ENCODE peak calls at places on chromosomes 13 and 19, in six cellular contexts. One of them, this sample, is unnamed.

GRCh38 chr13:102688306-102688973 is 6.4 kb downstream of the METTL21C start:
- DNase-seq in upper lobe of right lung: no peak
- DNase-seq in PC-3: no peak
- DNase-seq in GM23338: peak
- DNase-seq in heart left ventricle: no peak
- DNase-seq in AG04449: no peak
- DNase-seq in this sample: no peak

GRCh38 chr19:1624458-1624857 is 19.2 kb upstream of the UQCR11 start:
- DNase-seq in GM23338: peak
- DNase-seq in PC-3: peak
- DNase-seq in AG04449: no peak
- DNase-seq in upper lobe of right lung: no peak
- DNase-seq in heart left ventricle: peak
- DNase-seq in this sample: peak

GRCh38 chr19:49196527-49197240 is 39.1 kb downstream of the TRPM4 start:
- DNase-seq in upper lobe of right lung: no peak
- DNase-seq in heart left ventricle: peak
- DNase-seq in PC-3: no peak
- DNase-seq in GM23338: peak
- DNase-seq in AG04449: no peak
- DNase-seq in this sample: no peak

GRCh38 chr19:45469835-45470146 is 2.0 kb downstream of the FOSB start:
- DNase-seq in PC-3: no peak
- DNase-seq in GM23338: peak
- DNase-seq in heart left ventricle: no peak
- DNase-seq in upper lobe of right lung: no peak
- DNase-seq in AG04449: no peak
- DNase-seq in this sample: no peak

GRCh38 chr13:48923376-48923775 is 52.3 kb upstream of the FNDC3A start:
- DNase-seq in PC-3: no peak
- DNase-seq in GM23338: no peak
- DNase-seq in heart left ventricle: peak
- DNase-seq in upper lobe of right lung: no peak
- DNase-seq in AG04449: no peak
- DNase-seq in this sample: no peak

GRCh38 chr19:17441241-17442135 is 7.0 kb downstream of the TMEM221 start:
- DNase-seq in heart left ventricle: no peak
- DNase-seq in PC-3: peak
- DNase-seq in upper lobe of right lung: no peak
- DNase-seq in AG04449: no peak
- DNase-seq in GM23338: peak
- DNase-seq in this sample: peak

GRCh38 chr13:87042946-87043345 is 628.2 kb upstream of the SLITRK5 start:
- DNase-seq in AG04449: no peak
- DNase-seq in heart left ventricle: no peak
- DNase-seq in PC-3: peak
- DNase-seq in upper lobe of right lung: no peak
- DNase-seq in GM23338: no peak
- DNase-seq in this sample: peak

GRCh38 chr19:18895038-18895827 is 725 bp downstream of the CERS1 start:
- DNase-seq in upper lobe of right lung: no peak
- DNase-seq in AG04449: no peak
- DNase-seq in heart left ventricle: no peak
- DNase-seq in GM23338: peak
- DNase-seq in PC-3: peak
- DNase-seq in this sample: peak

GRCh38 chr13:114077938-114078335 is 54.5 kb downstream of the RASA3 start:
- DNase-seq in PC-3: no peak
- DNase-seq in upper lobe of right lung: peak
- DNase-seq in AG04449: no peak
- DNase-seq in heart left ventricle: peak
- DNase-seq in GM23338: peak
- DNase-seq in this sample: no peak

GRCh38 chr19:10679743-10680142 is 21.5 kb upstream of the QTRT1 start:
- DNase-seq in PC-3: no peak
- DNase-seq in upper lobe of right lung: no peak
- DNase-seq in heart left ventricle: no peak
- DNase-seq in GM23338: no peak
- DNase-seq in AG04449: no peak
- DNase-seq in this sample: no peak

GRCh38 chr13:50650936-50651638 is 192.4 kb downstream of the DLEU7 start:
- DNase-seq in PC-3: no peak
- DNase-seq in heart left ventricle: no peak
- DNase-seq in upper lobe of right lung: no peak
- DNase-seq in GM23338: no peak
- DNase-seq in AG04449: no peak
- DNase-seq in this sample: peak

GRCh38 chr13:95862401-95862800 is 185.5 kb downstream of the DNAJC3 start:
- DNase-seq in upper lobe of right lung: no peak
- DNase-seq in heart left ventricle: no peak
- DNase-seq in PC-3: no peak
- DNase-seq in AG04449: no peak
- DNase-seq in GM23338: no peak
- DNase-seq in this sample: no peak

GRCh38 chr19:2446390-2446789 is 10.4 kb downstream of the LMNB2 start:
- DNase-seq in GM23338: no peak
- DNase-seq in PC-3: no peak
- DNase-seq in AG04449: no peak
- DNase-seq in upper lobe of right lung: no peak
- DNase-seq in heart left ventricle: no peak
- DNase-seq in this sample: no peak

GRCh38 chr13:77697208-77698103 is at the start of gene SLAIN1:
- DNase-seq in upper lobe of right lung: peak
- DNase-seq in heart left ventricle: peak
- DNase-seq in PC-3: peak
- DNase-seq in GM23338: peak
- DNase-seq in AG04449: no peak
- DNase-seq in this sample: peak

GRCh38 chr13:98972059-98972458 is 5.8 kb downstream of the DOCK9 start:
- DNase-seq in GM23338: no peak
- DNase-seq in PC-3: no peak
- DNase-seq in upper lobe of right lung: no peak
- DNase-seq in AG04449: no peak
- DNase-seq in heart left ventricle: no peak
- DNase-seq in this sample: no peak

GRCh38 chr13:78618411-78618810 is 15.1 kb upstream of the POU4F1 start:
- DNase-seq in AG04449: no peak
- DNase-seq in upper lobe of right lung: no peak
- DNase-seq in GM23338: no peak
- DNase-seq in PC-3: no peak
- DNase-seq in heart left ventricle: no peak
- DNase-seq in this sample: no peak

GRCh38 chr13:92827503-92827902 is 399.1 kb upstream of the GPC6 start:
- DNase-seq in GM23338: no peak
- DNase-seq in upper lobe of right lung: no peak
- DNase-seq in heart left ventricle: no peak
- DNase-seq in PC-3: no peak
- DNase-seq in AG04449: no peak
- DNase-seq in this sample: peak

GRCh38 chr19:55676384-55676783 is 1.4 kb downstream of the EPN1 start:
- DNase-seq in PC-3: peak
- DNase-seq in AG04449: no peak
- DNase-seq in GM23338: no peak
- DNase-seq in heart left ventricle: peak
- DNase-seq in upper lobe of right lung: no peak
- DNase-seq in this sample: peak

GRCh38 chr19:710767-711166 is 2.0 kb downstream of the PALM start:
- DNase-seq in upper lobe of right lung: no peak
- DNase-seq in GM23338: no peak
- DNase-seq in heart left ventricle: no peak
- DNase-seq in PC-3: no peak
- DNase-seq in AG04449: no peak
- DNase-seq in this sample: no peak

GRCh38 chr13:68369739-68370138 is 1139.6 kb upstream of the PCDH9 start:
- DNase-seq in upper lobe of right lung: no peak
- DNase-seq in PC-3: peak
- DNase-seq in heart left ventricle: no peak
- DNase-seq in GM23338: peak
- DNase-seq in AG04449: no peak
- DNase-seq in this sample: peak

GRCh38 chr13:51249767-51250741 is 27.9 kb downstream of the FAM124A start:
- DNase-seq in AG04449: no peak
- DNase-seq in PC-3: no peak
- DNase-seq in upper lobe of right lung: no peak
- DNase-seq in GM23338: peak
- DNase-seq in heart left ventricle: no peak
- DNase-seq in this sample: no peak

GRCh38 chr13:28349371-28349770 is 145.6 kb downstream of the FLT1 start:
- DNase-seq in heart left ventricle: no peak
- DNase-seq in GM23338: no peak
- DNase-seq in AG04449: no peak
- DNase-seq in upper lobe of right lung: no peak
- DNase-seq in PC-3: no peak
- DNase-seq in this sample: no peak

GRCh38 chr19:33298146-33298911 is 4.0 kb downstream of the CEBPA start:
- DNase-seq in GM23338: peak
- DNase-seq in upper lobe of right lung: peak
- DNase-seq in AG04449: no peak
- DNase-seq in PC-3: no peak
- DNase-seq in heart left ventricle: no peak
- DNase-seq in this sample: peak

GRCh38 chr13:80979035-80979641 is 638.2 kb upstream of the SPRY2 start:
- DNase-seq in upper lobe of right lung: no peak
- DNase-seq in AG04449: peak
- DNase-seq in heart left ventricle: peak
- DNase-seq in GM23338: peak
- DNase-seq in PC-3: peak
- DNase-seq in this sample: peak

GRCh38 chr13:52001120-52001731 is 10.0 kb downstream of the ATP7B start:
- DNase-seq in PC-3: peak
- DNase-seq in upper lobe of right lung: no peak
- DNase-seq in heart left ventricle: no peak
- DNase-seq in GM23338: peak
- DNase-seq in AG04449: no peak
- DNase-seq in this sample: peak

GRCh38 chr19:35609881-35610353 is 2.6 kb upstream of the HAUS5 start:
- DNase-seq in PC-3: no peak
- DNase-seq in AG04449: no peak
- DNase-seq in heart left ventricle: no peak
- DNase-seq in GM23338: no peak
- DNase-seq in upper lobe of right lung: no peak
- DNase-seq in this sample: no peak

GRCh38 chr13:39051157-39051556 is 12.9 kb downstream of the NHLRC3 start:
- DNase-seq in GM23338: peak
- DNase-seq in heart left ventricle: no peak
- DNase-seq in PC-3: peak
- DNase-seq in upper lobe of right lung: no peak
- DNase-seq in AG04449: peak
- DNase-seq in this sample: peak

GRCh38 chr13:59478908-59479307 is 684.8 kb downstream of the DIAPH3 start:
- DNase-seq in heart left ventricle: no peak
- DNase-seq in PC-3: no peak
- DNase-seq in upper lobe of right lung: no peak
- DNase-seq in GM23338: peak
- DNase-seq in AG04449: no peak
- DNase-seq in this sample: no peak

GRCh38 chr13:107254392-107254791 is 686.5 kb upstream of the ARGLU1 start:
- DNase-seq in upper lobe of right lung: no peak
- DNase-seq in AG04449: no peak
- DNase-seq in heart left ventricle: no peak
- DNase-seq in PC-3: peak
- DNase-seq in GM23338: no peak
- DNase-seq in this sample: no peak

GRCh38 chr19:4597278-4597974 is 37.9 kb upstream of the SEMA6B start:
- DNase-seq in PC-3: no peak
- DNase-seq in AG04449: no peak
- DNase-seq in heart left ventricle: no peak
- DNase-seq in GM23338: no peak
- DNase-seq in upper lobe of right lung: no peak
- DNase-seq in this sample: no peak

DNA sequence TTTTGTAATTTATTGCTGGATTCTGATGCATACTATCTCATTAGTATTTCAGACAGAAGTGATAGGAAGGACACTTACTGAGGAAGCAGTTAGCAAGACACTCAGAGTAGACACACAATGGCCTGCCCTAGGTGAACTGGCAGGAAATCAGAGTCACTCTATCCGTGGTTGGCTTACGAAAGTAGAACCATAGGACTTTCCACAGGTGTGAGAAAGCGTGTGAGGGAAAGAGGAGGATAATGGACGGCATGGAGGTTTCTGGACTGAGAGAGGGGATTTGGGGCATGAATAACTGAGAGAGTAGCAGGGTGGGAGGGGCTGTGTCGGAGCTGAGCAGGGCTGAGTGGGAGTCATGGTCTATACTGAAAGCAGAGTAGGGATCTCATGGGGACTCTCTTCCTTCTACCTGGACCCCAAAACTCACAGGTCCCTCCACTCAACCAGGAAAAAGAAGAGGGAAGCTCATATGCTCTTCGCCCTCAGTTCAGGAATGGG is 18.7 kb upstream of the EID2 start:
- DNase-seq in GM23338: no peak
- DNase-seq in upper lobe of right lung: no peak
- DNase-seq in heart left ventricle: no peak
- DNase-seq in AG04449: no peak
- DNase-seq in PC-3: no peak
- DNase-seq in this sample: no peak
- H3K4me3 ChIP-seq in GM23338: no peak
- H3K4me3 ChIP-seq in upper lobe of right lung: no peak
- H3K4me3 ChIP-seq in heart left ventricle: no peak
- H3K4me3 ChIP-seq in AG04449: no peak
- H3K4me3 ChIP-seq in PC-3: peak
- H3K4me3 ChIP-seq in this sample: no peak

GRCh38 chr13:36069881-36070366 is 61.3 kb downstream of the DCLK1 start:
- DNase-seq in AG04449: no peak
- DNase-seq in heart left ventricle: no peak
- DNase-seq in GM23338: no peak
- DNase-seq in PC-3: no peak
- DNase-seq in upper lobe of right lung: no peak
- DNase-seq in this sample: no peak
- TF ChIP-seq CTCF in AG04449: no peak
- TF ChIP-seq CTCF in heart left ventricle: no peak
- TF ChIP-seq CTCF in GM23338: no peak
- TF ChIP-seq CTCF in PC-3: no peak
- TF ChIP-seq CTCF in upper lobe of right lung: no peak
- TF ChIP-seq CTCF in this sample: no peak

DNA sequence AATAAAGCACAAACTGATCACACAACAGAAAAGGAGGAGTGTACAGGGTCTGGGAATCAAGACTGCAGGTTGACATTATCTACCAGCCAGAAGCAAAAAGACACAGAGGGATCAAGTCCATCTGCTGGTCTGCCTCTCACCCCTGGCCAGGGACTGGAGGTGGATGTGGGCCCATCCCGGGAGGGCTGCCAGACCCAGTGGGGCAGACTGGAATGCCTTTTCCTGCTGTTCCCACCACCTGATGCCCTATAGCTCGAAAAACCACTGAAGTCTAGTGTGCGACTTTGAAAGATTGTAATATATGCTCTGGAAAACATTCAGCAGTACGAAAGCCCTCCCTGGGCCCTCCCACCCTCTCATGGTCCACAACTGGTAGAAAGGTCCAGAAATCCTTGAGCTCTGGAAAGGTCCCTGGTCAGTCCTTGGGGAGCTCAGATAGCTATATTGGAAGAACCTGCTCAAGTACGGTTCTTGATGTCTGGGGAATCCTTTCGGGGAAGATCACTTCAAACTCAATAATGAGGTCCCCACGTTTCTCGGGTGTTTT is 2.6 kb downstream of the DNAJB1 start:
- DNase-seq in AG04449: no peak
- DNase-seq in GM23338: no peak
- DNase-seq in upper lobe of right lung: no peak
- DNase-seq in heart left ventricle: no peak
- DNase-seq in PC-3: no peak
- DNase-seq in this sample: no peak
- H3K4me3 ChIP-seq in AG04449: no peak
- H3K4me3 ChIP-seq in GM23338: peak
- H3K4me3 ChIP-seq in upper lobe of right lung: peak
- H3K4me3 ChIP-seq in heart left ventricle: peak
- H3K4me3 ChIP-seq in PC-3: peak
- H3K4me3 ChIP-seq in this sample: peak

GRCh38 chr19:12400618-12401502 is at the start of gene ZNF799:
- DNase-seq in GM23338: peak
- DNase-seq in heart left ventricle: peak
- DNase-seq in AG04449: peak
- DNase-seq in upper lobe of right lung: peak
- DNase-seq in PC-3: peak
- DNase-seq in this sample: peak
- TF ChIP-seq CTCF in GM23338: peak
- TF ChIP-seq CTCF in heart left ventricle: peak
- TF ChIP-seq CTCF in AG04449: no peak
- TF ChIP-seq CTCF in upper lobe of right lung: no peak
- TF ChIP-seq CTCF in PC-3: peak
- TF ChIP-seq CTCF in this sample: no peak